ENCODE peak calls at places on chromosomes 13 and 19, in six cellular contexts. One of them, this sample, is unnamed.

GRCh38 chr13:34627499-34627898 is 314.6 kb upstream of the NBEA start:
- DNase-seq in choroid plexus epithelial cell: no peak
- DNase-seq in CD4-positive, alpha-beta T cell: no peak
- DNase-seq in endodermal cell: peak
- DNase-seq in thoracic aorta: no peak
- DNase-seq in astrocyte of the spinal cord: no peak
- DNase-seq in this sample: no peak

GRCh38 chr19:40089462-40089861 is 1.3 kb downstream of the ZNF780A start:
- DNase-seq in astrocyte of the spinal cord: peak
- DNase-seq in endodermal cell: no peak
- DNase-seq in choroid plexus epithelial cell: peak
- DNase-seq in thoracic aorta: no peak
- DNase-seq in CD4-positive, alpha-beta T cell: no peak
- DNase-seq in this sample: no peak

GRCh38 chr19:43572172-43572588 is 3.1 kb downstream of the XRCC1 start:
- DNase-seq in choroid plexus epithelial cell: no peak
- DNase-seq in endodermal cell: no peak
- DNase-seq in thoracic aorta: no peak
- DNase-seq in astrocyte of the spinal cord: no peak
- DNase-seq in CD4-positive, alpha-beta T cell: no peak
- DNase-seq in this sample: no peak

GRCh38 chr13:45325806-45326205 is 15.2 kb downstream of the TPT1 start:
- DNase-seq in CD4-positive, alpha-beta T cell: no peak
- DNase-seq in thoracic aorta: peak
- DNase-seq in choroid plexus epithelial cell: peak
- DNase-seq in astrocyte of the spinal cord: peak
- DNase-seq in endodermal cell: no peak
- DNase-seq in this sample: peak

GRCh38 chr19:2070436-2070827 is 19.4 kb upstream of the MKNK2 start:
- DNase-seq in CD4-positive, alpha-beta T cell: no peak
- DNase-seq in astrocyte of the spinal cord: no peak
- DNase-seq in thoracic aorta: no peak
- DNase-seq in endodermal cell: no peak
- DNase-seq in choroid plexus epithelial cell: no peak
- DNase-seq in this sample: no peak

GRCh38 chr13:33441015-33441414 is 155.5 kb upstream of the STARD13 start:
- DNase-seq in thoracic aorta: no peak
- DNase-seq in CD4-positive, alpha-beta T cell: no peak
- DNase-seq in endodermal cell: peak
- DNase-seq in choroid plexus epithelial cell: peak
- DNase-seq in astrocyte of the spinal cord: peak
- DNase-seq in this sample: no peak

GRCh38 chr13:93079294-93079693 is 147.3 kb upstream of the GPC6 start:
- DNase-seq in astrocyte of the spinal cord: peak
- DNase-seq in CD4-positive, alpha-beta T cell: no peak
- DNase-seq in choroid plexus epithelial cell: peak
- DNase-seq in endodermal cell: no peak
- DNase-seq in thoracic aorta: no peak
- DNase-seq in this sample: no peak

GRCh38 chr19:42552086-42553065 is 24.1 kb upstream of the CEACAM1 start:
- DNase-seq in choroid plexus epithelial cell: no peak
- DNase-seq in astrocyte of the spinal cord: no peak
- DNase-seq in endodermal cell: no peak
- DNase-seq in CD4-positive, alpha-beta T cell: no peak
- DNase-seq in thoracic aorta: no peak
- DNase-seq in this sample: no peak

GRCh38 chr13:100921139-100921538 is 246.5 kb upstream of the TMTC4 start:
- DNase-seq in choroid plexus epithelial cell: no peak
- DNase-seq in astrocyte of the spinal cord: no peak
- DNase-seq in endodermal cell: no peak
- DNase-seq in CD4-positive, alpha-beta T cell: no peak
- DNase-seq in thoracic aorta: no peak
- DNase-seq in this sample: no peak

GRCh38 chr13:53873558-53873957 is 844.9 kb downstream of the OLFM4 start:
- DNase-seq in choroid plexus epithelial cell: no peak
- DNase-seq in astrocyte of the spinal cord: no peak
- DNase-seq in CD4-positive, alpha-beta T cell: no peak
- DNase-seq in thoracic aorta: no peak
- DNase-seq in endodermal cell: peak
- DNase-seq in this sample: no peak

GRCh38 chr13:45833663-45834062 is 17.9 kb downstream of the SIAH3 start:
- DNase-seq in endodermal cell: no peak
- DNase-seq in CD4-positive, alpha-beta T cell: no peak
- DNase-seq in thoracic aorta: no peak
- DNase-seq in choroid plexus epithelial cell: peak
- DNase-seq in astrocyte of the spinal cord: peak
- DNase-seq in this sample: no peak

GRCh38 chr19:15181394-15181793 is 19.4 kb downstream of the NOTCH3 start:
- DNase-seq in thoracic aorta: no peak
- DNase-seq in astrocyte of the spinal cord: no peak
- DNase-seq in endodermal cell: no peak
- DNase-seq in CD4-positive, alpha-beta T cell: no peak
- DNase-seq in choroid plexus epithelial cell: no peak
- DNase-seq in this sample: no peak

GRCh38 chr13:21663197-21663596 is 7.7 kb upstream of the FGF9 start:
- DNase-seq in endodermal cell: no peak
- DNase-seq in astrocyte of the spinal cord: no peak
- DNase-seq in CD4-positive, alpha-beta T cell: no peak
- DNase-seq in thoracic aorta: no peak
- DNase-seq in choroid plexus epithelial cell: no peak
- DNase-seq in this sample: no peak

GRCh38 chr13:61470801-61471200 is 55.2 kb upstream of the PCDH20 start:
- DNase-seq in thoracic aorta: no peak
- DNase-seq in choroid plexus epithelial cell: no peak
- DNase-seq in CD4-positive, alpha-beta T cell: no peak
- DNase-seq in endodermal cell: no peak
- DNase-seq in astrocyte of the spinal cord: no peak
- DNase-seq in this sample: no peak

GRCh38 chr13:23828866-23829265 is 60.3 kb downstream of the MIPEP start:
- DNase-seq in astrocyte of the spinal cord: peak
- DNase-seq in thoracic aorta: no peak
- DNase-seq in endodermal cell: no peak
- DNase-seq in choroid plexus epithelial cell: peak
- DNase-seq in CD4-positive, alpha-beta T cell: no peak
- DNase-seq in this sample: no peak

GRCh38 chr13:26529441-26529840 is 28.0 kb upstream of the WASF3 start:
- DNase-seq in endodermal cell: peak
- DNase-seq in choroid plexus epithelial cell: peak
- DNase-seq in thoracic aorta: no peak
- DNase-seq in CD4-positive, alpha-beta T cell: no peak
- DNase-seq in astrocyte of the spinal cord: peak
- DNase-seq in this sample: no peak

GRCh38 chr19:8389891-8390616 is at the start of gene RAB11B:
- DNase-seq in endodermal cell: peak
- DNase-seq in choroid plexus epithelial cell: peak
- DNase-seq in thoracic aorta: peak
- DNase-seq in astrocyte of the spinal cord: peak
- DNase-seq in CD4-positive, alpha-beta T cell: peak
- DNase-seq in this sample: peak

GRCh38 chr13:65615506-65615905 is 1614.6 kb downstream of the PCDH9 start:
- DNase-seq in thoracic aorta: no peak
- DNase-seq in choroid plexus epithelial cell: no peak
- DNase-seq in astrocyte of the spinal cord: no peak
- DNase-seq in endodermal cell: no peak
- DNase-seq in CD4-positive, alpha-beta T cell: no peak
- DNase-seq in this sample: no peak

GRCh38 chr19:6737873-6738725 is 719 bp upstream of the GPR108 start:
- DNase-seq in astrocyte of the spinal cord: peak
- DNase-seq in choroid plexus epithelial cell: peak
- DNase-seq in endodermal cell: no peak
- DNase-seq in CD4-positive, alpha-beta T cell: peak
- DNase-seq in thoracic aorta: peak
- DNase-seq in this sample: peak

GRCh38 chr13:30830638-30830965 is 75.5 kb upstream of the MEDAG start:
- DNase-seq in astrocyte of the spinal cord: no peak
- DNase-seq in thoracic aorta: no peak
- DNase-seq in choroid plexus epithelial cell: no peak
- DNase-seq in CD4-positive, alpha-beta T cell: no peak
- DNase-seq in endodermal cell: no peak
- DNase-seq in this sample: no peak

GRCh38 chr13:46386996-46387851 is at the start of gene RUBCNL:
- DNase-seq in thoracic aorta: no peak
- DNase-seq in choroid plexus epithelial cell: no peak
- DNase-seq in astrocyte of the spinal cord: peak
- DNase-seq in endodermal cell: peak
- DNase-seq in CD4-positive, alpha-beta T cell: no peak
- DNase-seq in this sample: peak

GRCh38 chr19:3404324-3405260 is 38.2 kb downstream of the NFIC start:
- DNase-seq in CD4-positive, alpha-beta T cell: no peak
- DNase-seq in choroid plexus epithelial cell: peak
- DNase-seq in endodermal cell: peak
- DNase-seq in thoracic aorta: peak
- DNase-seq in astrocyte of the spinal cord: peak
- DNase-seq in this sample: no peak

GRCh38 chr19:10419200-10419645 is 1.1 kb upstream of the PDE4A start:
- DNase-seq in thoracic aorta: no peak
- DNase-seq in CD4-positive, alpha-beta T cell: no peak
- DNase-seq in choroid plexus epithelial cell: no peak
- DNase-seq in astrocyte of the spinal cord: no peak
- DNase-seq in endodermal cell: peak
- DNase-seq in this sample: no peak

GRCh38 chr19:18972851-18973250 is 31.8 kb upstream of the HOMER3 start:
- DNase-seq in CD4-positive, alpha-beta T cell: no peak
- DNase-seq in choroid plexus epithelial cell: no peak
- DNase-seq in astrocyte of the spinal cord: no peak
- DNase-seq in endodermal cell: no peak
- DNase-seq in thoracic aorta: no peak
- DNase-seq in this sample: no peak

GRCh38 chr19:813359-814107 is 8.2 kb downstream of the PLPPR3 start:
- DNase-seq in astrocyte of the spinal cord: no peak
- DNase-seq in thoracic aorta: no peak
- DNase-seq in endodermal cell: peak
- DNase-seq in choroid plexus epithelial cell: no peak
- DNase-seq in CD4-positive, alpha-beta T cell: no peak
- DNase-seq in this sample: no peak

DNA sequence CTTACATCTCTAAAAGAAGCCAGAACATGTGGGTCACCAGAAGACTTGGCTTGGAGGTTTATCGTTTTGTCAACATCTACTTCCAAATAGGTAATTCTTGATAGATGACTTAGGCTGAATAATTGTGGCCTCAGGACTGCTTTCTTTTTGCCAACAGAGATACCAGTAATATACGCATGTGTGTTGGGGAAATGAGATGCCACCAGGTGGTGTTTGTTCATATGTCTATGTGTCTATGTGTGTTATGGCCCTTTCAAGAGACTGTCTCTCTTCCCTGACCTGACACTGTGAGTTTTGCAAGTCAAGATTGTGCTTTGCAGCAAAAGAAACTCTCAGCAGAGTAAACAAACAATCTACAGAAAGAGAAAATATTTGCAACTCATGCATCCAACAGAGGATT is 31.6 kb upstream of the METTL21C start:
- DNase-seq in CD4-positive, alpha-beta T cell: no peak
- DNase-seq in astrocyte of the spinal cord: peak
- DNase-seq in choroid plexus epithelial cell: peak
- DNase-seq in thoracic aorta: no peak
- DNase-seq in endodermal cell: no peak
- DNase-seq in this sample: no peak
- TF ChIP-seq CTCF in CD4-positive, alpha-beta T cell: no peak
- TF ChIP-seq CTCF in astrocyte of the spinal cord: no peak
- TF ChIP-seq CTCF in choroid plexus epithelial cell: peak
- TF ChIP-seq CTCF in thoracic aorta: no peak
- TF ChIP-seq CTCF in endodermal cell: no peak
- TF ChIP-seq CTCF in this sample: no peak

GRCh38 chr19:33402421-33403220 is 29.1 kb downstream of the CEBPG start:
- DNase-seq in choroid plexus epithelial cell: no peak
- DNase-seq in astrocyte of the spinal cord: no peak
- DNase-seq in endodermal cell: no peak
- DNase-seq in thoracic aorta: no peak
- DNase-seq in CD4-positive, alpha-beta T cell: no peak
- DNase-seq in this sample: peak
- TF ChIP-seq CTCF in choroid plexus epithelial cell: peak
- TF ChIP-seq CTCF in astrocyte of the spinal cord: no peak
- TF ChIP-seq CTCF in endodermal cell: no peak
- TF ChIP-seq CTCF in thoracic aorta: no peak
- TF ChIP-seq CTCF in CD4-positive, alpha-beta T cell: no peak
- TF ChIP-seq CTCF in this sample: no peak

GRCh38 chr19:55642153-55643002 is 1.1 kb upstream of the ZNF581 start:
- DNase-seq in choroid plexus epithelial cell: peak
- DNase-seq in astrocyte of the spinal cord: no peak
- DNase-seq in CD4-positive, alpha-beta T cell: no peak
- DNase-seq in endodermal cell: peak
- DNase-seq in thoracic aorta: no peak
- DNase-seq in this sample: peak

GRCh38 chr19:55641376-55642152 is 762 bp downstream of the ZNF580 start:
- DNase-seq in astrocyte of the spinal cord: no peak
- DNase-seq in CD4-positive, alpha-beta T cell: no peak
- DNase-seq in choroid plexus epithelial cell: peak
- DNase-seq in thoracic aorta: no peak
- DNase-seq in endodermal cell: no peak
- DNase-seq in this sample: peak

GRCh38 chr19:55640577-55641375 is at the start of gene ZNF580:
- DNase-seq in CD4-positive, alpha-beta T cell: no peak
- DNase-seq in choroid plexus epithelial cell: peak
- DNase-seq in thoracic aorta: no peak
- DNase-seq in endodermal cell: peak
- DNase-seq in astrocyte of the spinal cord: peak
- DNase-seq in this sample: peak

GRCh38 chr19:55638864-55639359 is 1.9 kb upstream of the ZNF580 start:
- DNase-seq in endodermal cell: peak
- DNase-seq in astrocyte of the spinal cord: no peak
- DNase-seq in choroid plexus epithelial cell: peak
- DNase-seq in thoracic aorta: no peak
- DNase-seq in CD4-positive, alpha-beta T cell: no peak
- DNase-seq in this sample: peak

GRCh38 chr19:55640043-55640576 is 692 bp upstream of the ZNF580 start:
- DNase-seq in endodermal cell: peak
- DNase-seq in CD4-positive, alpha-beta T cell: no peak
- DNase-seq in choroid plexus epithelial cell: peak
- DNase-seq in thoracic aorta: no peak
- DNase-seq in astrocyte of the spinal cord: peak
- DNase-seq in this sample: peak
- TF ChIP-seq CTCF in endodermal cell: no peak
- TF ChIP-seq CTCF in CD4-positive, alpha-beta T cell: peak
- TF ChIP-seq CTCF in choroid plexus epithelial cell: peak
- TF ChIP-seq CTCF in thoracic aorta: peak
- TF ChIP-seq CTCF in astrocyte of the spinal cord: peak
- TF ChIP-seq CTCF in this sample: no peak

DNA sequence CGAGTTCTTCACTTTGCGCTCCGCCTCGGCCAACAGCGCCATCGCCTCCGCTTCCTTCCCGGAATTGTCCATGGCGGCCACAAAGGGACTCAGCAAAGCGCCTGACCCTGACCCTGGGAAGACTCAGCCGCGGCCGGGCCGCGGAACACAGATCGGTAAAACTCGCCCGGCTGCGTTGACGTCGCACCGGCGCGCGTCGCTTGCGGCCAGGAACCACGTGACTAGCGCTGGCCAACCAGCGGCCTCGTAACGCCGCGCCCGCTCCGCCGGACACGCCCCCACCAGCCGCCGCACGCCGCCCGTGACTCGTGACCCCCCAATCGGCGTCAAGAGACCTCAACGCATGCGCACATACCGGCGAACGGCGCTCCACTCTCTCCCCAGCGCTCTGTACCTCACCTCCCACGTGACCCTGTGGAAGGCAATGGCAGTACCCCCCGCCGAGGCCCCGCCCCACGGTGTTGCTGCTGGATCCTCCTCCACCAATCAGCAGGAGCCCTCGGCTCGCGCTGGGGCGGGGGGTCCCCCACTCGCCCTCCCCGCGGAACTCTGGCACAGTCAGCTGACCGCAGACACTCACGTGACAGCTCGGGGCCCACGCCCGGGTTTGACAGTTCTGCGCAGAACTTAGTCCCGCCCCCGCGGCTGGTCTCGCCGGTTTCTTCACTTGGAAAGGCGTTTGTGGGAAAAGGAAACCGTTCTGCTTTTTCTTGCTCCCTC is at the start of gene NAPA:
- DNase-seq in endodermal cell: peak
- DNase-seq in thoracic aorta: peak
- DNase-seq in astrocyte of the spinal cord: peak
- DNase-seq in choroid plexus epithelial cell: peak
- DNase-seq in CD4-positive, alpha-beta T cell: peak
- DNase-seq in this sample: peak
- TF ChIP-seq CTCF in endodermal cell: no peak
- TF ChIP-seq CTCF in thoracic aorta: no peak
- TF ChIP-seq CTCF in astrocyte of the spinal cord: no peak
- TF ChIP-seq CTCF in choroid plexus epithelial cell: no peak
- TF ChIP-seq CTCF in CD4-positive, alpha-beta T cell: no peak
- TF ChIP-seq CTCF in this sample: no peak

This sample was measured in glutamatergic neuron.